ENCODE peak calls at places on chromosomes 16 and 17, in five cellular contexts. R is HCT116, T is transverse colon, J is ovary, Z is body of pancreas. D is an unnamed sample.
A peak's percentile ranks its signal among the peaks of the same experiment; 100 is the strongest.

GRCh38 chr16:30619643-30620042 is 9.5 kb upstream of the ZNF689 start:
- DNase-seq in R (no peak), T (no peak), J (no peak), Z (no peak), D (no peak)

GRCh38 chr16:30186444-30186781 is 3.0 kb downstream of the CORO1A start:
- DNase-seq in R (no peak), T (no peak), J (no peak), Z (no peak), D (peak; percentile 55)

GRCh38 chr17:41659813-41660212 is 28.9 kb upstream of the EIF1 start:
- DNase-seq in Z (no peak), J (no peak), T (no peak), R (no peak), D (peak; percentile 39)

GRCh38 chr17:8066841-8067775 is 20.4 kb downstream of the ALOX12B start:
- DNase-seq in J (no peak), T (no peak), Z (no peak), R (no peak), D (no peak)

GRCh38 chr17:28112199-28112995 is 69.9 kb downstream of the NLK start:
- DNase-seq in T (peak; percentile 15), Z (no peak), J (no peak), R (no peak), D (no peak)

GRCh38 chr17:44522883-44523671 is 19.9 kb upstream of the GPATCH8 start:
- DNase-seq in T (peak; percentile 77), R (peak; percentile 69), J (no peak), Z (peak; percentile 59), D (peak; percentile 73)

GRCh38 chr16:87032554-87032953 is 284.6 kb downstream of the C16orf95 start:
- DNase-seq in R (no peak), T (no peak), J (no peak), Z (no peak), D (no peak)

GRCh38 chr17:17497065-17497844 is 1.1 kb upstream of the RASD1 start:
- DNase-seq in T (no peak), Z (no peak), J (peak; percentile 25), R (no peak), D (peak; percentile 24)

GRCh38 chr17:67066717-67067116 is 22.4 kb downstream of the CACNG1 start:
- DNase-seq in Z (no peak), R (no peak), J (no peak), T (no peak), D (no peak)

GRCh38 chr17:13395872-13396271 is 205.9 kb downstream of the HS3ST3A1 start:
- DNase-seq in R (no peak), J (no peak), T (no peak), Z (no peak), D (no peak)

GRCh38 chr16:24328835-24329418 is 72.8 kb downstream of the CACNG3 start:
- DNase-seq in T (no peak), J (no peak), Z (no peak), R (no peak), D (no peak)

GRCh38 chr16:86566601-86566965 is at the start of gene FOXC2:
- DNase-seq in R (no peak), Z (peak; percentile 63), T (peak; percentile 54), J (peak; percentile 67), D (peak; percentile 88)

GRCh38 chr16:81578636-81579413 is 134.2 kb downstream of the CMIP start:
- DNase-seq in J (no peak), T (no peak), R (no peak), Z (no peak), D (peak; percentile 13)

GRCh38 chr16:77974883-77975282 is 47.5 kb upstream of the CLEC3A start:
- DNase-seq in J (no peak), T (no peak), Z (no peak), R (no peak), D (no peak)

GRCh38 chr17:10018461-10018891 is 113.4 kb upstream of the RCVRN start:
- DNase-seq in J (no peak), R (no peak), Z (no peak), T (no peak), D (no peak)

GRCh38 chr17:29588017-29588557 is 1.4 kb downstream of the GIT1 start:
- DNase-seq in Z (no peak), R (no peak), T (no peak), J (no peak), D (no peak)

GRCh38 chr17:31390748-31391495 is 553 bp upstream of the RAB11FIP4 start:
- DNase-seq in J (peak; percentile 23), R (no peak), Z (peak; percentile 12), T (no peak), D (no peak)

GRCh38 chr17:40018211-40019121 is 3.2 kb downstream of the CSF3 start:
- DNase-seq in Z (no peak), R (no peak), J (peak; percentile 90), T (no peak), D (peak; percentile 74)

GRCh38 chr17:40015998-40016691 is 905 bp downstream of the CSF3 start:
- DNase-seq in T (no peak), J (peak; percentile 37), R (no peak), Z (no peak), D (no peak)

GRCh38 chr17:40015005-40015997 is at the start of gene CSF3:
- DNase-seq in T (peak; percentile 62), J (peak; percentile 51), R (no peak), Z (peak; percentile 55), D (no peak)

GRCh38 chr17:40017422-40018080 is 2.3 kb downstream of the CSF3 start:
- DNase-seq in T (no peak), Z (no peak), R (no peak), J (peak; percentile 57), D (no peak)

DNA sequence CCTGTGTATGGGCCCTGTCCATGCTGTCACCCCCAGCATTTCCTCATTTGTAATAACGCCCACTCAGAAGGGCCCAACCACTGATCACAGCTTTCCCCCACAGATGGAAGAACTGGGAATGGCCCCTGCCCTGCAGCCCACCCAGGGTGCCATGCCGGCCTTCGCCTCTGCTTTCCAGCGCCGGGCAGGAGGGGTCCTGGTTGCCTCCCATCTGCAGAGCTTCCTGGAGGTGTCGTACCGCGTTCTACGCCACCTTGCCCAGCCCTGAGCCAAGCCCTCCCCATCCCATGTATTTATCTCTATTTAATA is 1.4 kb downstream of the CSF3 start:
- DNase-seq in J (no peak), Z (no peak), T (no peak), R (no peak), D (no peak)
- TF ChIP-seq CTCF in J (no peak), Z (no peak), T (no peak), R (no peak), D (no peak)

GRCh38 chr17:47948706-47949196 is 7.4 kb downstream of the PNPO start:
- DNase-seq in Z (peak; percentile 93), R (no peak), T (no peak), J (no peak), D (no peak)
- H3K4me3 ChIP-seq in Z (no peak overlapping the region), R (no peak overlapping the region), T (no peak overlapping the region), J (no peak overlapping the region), D (no peak overlapping the region)

DNA sequence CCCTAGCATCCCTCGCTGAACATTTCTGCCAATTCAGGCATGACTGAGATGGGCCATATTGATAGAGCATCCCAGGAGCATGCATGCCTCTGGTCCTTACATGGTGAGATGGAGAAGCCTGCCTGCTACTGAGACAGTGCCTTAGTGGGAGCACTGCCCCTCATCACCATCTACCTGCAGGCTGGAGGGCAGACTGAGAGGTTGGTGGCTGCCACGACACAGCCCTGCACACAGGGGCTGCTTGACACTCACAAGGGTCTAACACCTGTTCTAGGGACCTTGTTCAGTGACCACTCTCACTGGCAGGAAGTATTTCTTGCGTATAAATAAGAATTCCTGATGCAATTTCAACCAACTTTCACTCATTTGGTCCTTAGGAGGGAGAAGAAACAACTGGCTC is 34.0 kb downstream of the WIPI1 start:
- DNase-seq in J (no peak), R (no peak), T (no peak), Z (no peak), D (no peak)
- TF ChIP-seq POLR2A in J (no peak), R (no peak), T (no peak), Z (no peak), D (no peak)

GRCh38 chr17:81440511-81441244 is 45.4 kb downstream of the BAHCC1 start:
- DNase-seq in Z (no peak), R (no peak), T (no peak), J (no peak), D (no peak)
- TF ChIP-seq CTCF in Z (no peak), R (peak; percentile 94), T (peak; percentile 19), J (no peak), D (peak; percentile 9)

DNA sequence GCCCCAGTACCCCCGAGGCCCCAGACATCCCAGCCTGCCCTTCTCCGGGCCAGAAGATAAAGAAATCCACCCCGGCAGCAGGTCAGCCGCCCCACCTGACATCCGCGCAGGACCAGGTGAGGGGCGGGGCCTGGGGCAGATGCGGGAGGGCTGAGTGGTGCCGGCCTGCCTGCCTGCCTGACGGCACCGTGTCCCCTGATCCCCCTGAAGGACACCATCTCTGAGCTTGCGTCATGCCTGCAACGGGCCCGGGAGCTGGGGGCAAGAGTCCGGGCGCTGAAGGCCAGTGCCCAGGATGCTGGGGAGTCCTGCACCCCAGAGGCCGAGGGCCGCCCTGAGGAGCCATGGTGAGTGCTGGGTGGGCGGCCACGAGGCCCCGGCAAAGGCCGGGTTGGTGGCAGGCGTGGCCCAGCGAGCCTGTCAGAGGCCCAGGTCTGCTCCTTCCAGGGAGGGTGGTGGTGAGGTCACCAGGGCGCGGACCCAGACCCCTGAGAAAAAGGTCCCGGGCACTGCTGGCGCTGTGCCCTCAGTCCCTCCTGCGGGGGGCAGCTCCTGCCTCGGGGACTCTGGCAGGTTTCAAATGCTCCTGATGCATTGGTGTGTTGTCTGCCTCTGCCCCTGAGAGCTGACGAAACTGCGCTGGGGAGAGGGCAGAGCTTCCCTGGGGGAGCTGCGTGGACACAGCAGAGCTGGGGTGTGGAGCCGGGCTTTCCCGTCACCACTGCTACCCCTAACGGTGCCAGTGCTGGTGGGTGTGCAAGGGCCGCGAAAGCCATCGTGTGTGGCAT is 1.2 kb downstream of the CDT1 start:
- DNase-seq in T (no peak), R (no peak), Z (peak; percentile 45), J (peak; percentile 54), D (no peak)
- H3K4me3 ChIP-seq in T (peak overlapping the region; percentile 87), R (peak overlapping the region; percentile 85), Z (no peak overlapping the region), J (no peak overlapping the region), D (peak overlapping the region; percentile 80)

D was measured in heart left ventricle.